ENCODE peak calls at places on chromosomes 6 and 20, in four cellular contexts. V is K562, U is GM12878, X is HepG2. B is an unnamed sample.

GRCh38 chr20:25014816-25015215 is 22.3 kb upstream of the APMAP start:
- DNase-seq in X (no peak), V (no peak), U (no peak), B (no peak)

GRCh38 chr6:73049971-73050594 is 175.2 kb downstream of the KHDC1L start:
- DNase-seq in U (no peak), V (no peak), X (no peak), B (no peak)

GRCh38 chr6:167046861-167047495 is 47.8 kb downstream of the CEP43 start:
- DNase-seq in X (no peak), U (no peak), V (no peak), B (no peak)

GRCh38 chr6:7143161-7143974 is 35.6 kb downstream of the RREB1 start:
- DNase-seq in X (peak), V (peak), U (no peak), B (no peak)

GRCh38 chr6:166025149-166025898 is 142.3 kb downstream of the TBXT start:
- DNase-seq in V (no peak), X (no peak), U (no peak), B (no peak)

GRCh38 chr20:17735959-17736621 is 36.3 kb downstream of the BANF2 start:
- DNase-seq in U (no peak), X (no peak), V (no peak), B (no peak)

GRCh38 chr6:154500769-154501171 is 9.7 kb downstream of the CNKSR3 start:
- DNase-seq in U (no peak), V (peak), X (peak), B (peak)

GRCh38 chr6:158316022-158316421 is 3.8 kb downstream of the TULP4 start:
- DNase-seq in U (no peak), X (no peak), V (no peak), B (no peak)

GRCh38 chr6:163536770-163537169 is 122.3 kb downstream of the QKI start:
- DNase-seq in V (no peak), U (no peak), X (no peak), B (no peak)

GRCh38 chr20:24166412-24166811 is 177.8 kb upstream of the GGTLC1 start:
- DNase-seq in U (no peak), X (no peak), V (no peak), B (no peak)

GRCh38 chr20:35511814-35512420 is 17.5 kb downstream of the C20orf173 start:
- DNase-seq in U (no peak), X (peak), V (peak), B (peak)

GRCh38 chr6:20335872-20336271 is 65.8 kb upstream of the E2F3 start:
- DNase-seq in U (no peak), X (no peak), V (no peak), B (no peak)

GRCh38 chr20:4325548-4326187 is 310.3 kb upstream of the RNF24 start:
- DNase-seq in X (no peak), V (no peak), U (no peak), B (no peak)
- TF ChIP-seq SP1 in X (no peak), V (no peak), U (no peak), B (no peak)

DNA sequence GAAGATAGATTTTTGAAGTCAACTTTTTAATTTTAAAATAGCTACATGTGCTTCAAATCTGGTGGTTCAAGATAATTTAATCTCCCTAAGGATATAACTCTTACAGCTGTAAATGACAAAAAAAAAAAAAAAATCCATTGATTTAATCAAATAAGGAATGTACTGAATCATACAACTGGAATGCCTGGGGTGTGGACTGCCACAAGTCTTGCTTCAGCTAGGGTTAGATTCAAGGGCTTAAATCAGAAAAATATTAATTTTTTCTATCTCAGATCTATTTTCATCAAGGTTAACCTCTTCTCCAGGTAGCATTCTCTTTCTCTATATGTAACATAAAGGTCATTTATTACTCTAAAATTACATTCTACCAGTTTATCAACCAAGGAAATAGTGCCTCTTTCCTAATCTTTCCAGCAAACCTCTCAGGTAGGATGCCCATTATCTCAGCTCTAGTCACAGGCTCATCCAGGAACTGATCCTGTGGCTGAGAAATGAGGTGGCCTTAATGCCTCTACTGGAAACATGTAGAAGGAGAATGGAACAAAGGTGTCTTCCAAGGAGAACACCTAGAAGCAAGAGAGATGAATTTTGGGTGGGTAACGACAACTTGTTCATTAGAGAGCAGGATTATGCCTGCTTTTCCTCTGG is 466.9 kb downstream of the CBLN4 start:
- DNase-seq in X (no peak), V (no peak), U (no peak), B (no peak)
- TF ChIP-seq BHLHE40 in X (no peak), V (no peak), U (no peak), B (no peak)

DNA sequence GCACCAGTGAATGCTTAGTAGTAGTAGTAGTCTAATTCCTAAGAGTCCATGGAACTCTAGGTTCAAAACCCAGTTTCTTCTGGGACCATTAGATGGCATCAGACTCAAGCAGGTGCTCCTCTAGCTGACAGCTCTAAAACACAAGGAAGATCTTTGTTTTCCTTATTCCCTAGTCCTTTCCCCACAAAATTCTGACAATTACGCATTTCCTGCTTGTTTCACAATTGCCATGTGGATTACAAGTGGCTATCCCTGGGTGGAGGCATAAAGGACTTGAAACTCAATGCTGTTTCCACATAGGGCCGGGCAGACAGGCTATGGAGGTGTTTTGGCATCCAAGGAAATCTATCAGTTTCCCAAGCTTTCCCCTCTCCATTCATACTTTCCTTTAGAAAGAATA is 9.2 kb upstream of the HLA-DOB start:
- DNase-seq in U (no peak), X (peak), V (no peak), B (no peak)
- TF ChIP-seq SP1 in U (no peak), X (no peak), V (no peak), B (no peak)

GRCh38 chr20:49387606-49387939 is 94.9 kb downstream of the KCNB1 start:
- DNase-seq in V (no peak), X (no peak), U (no peak), B (no peak)

GRCh38 chr20:49388790-49389189 is 93.7 kb downstream of the KCNB1 start:
- DNase-seq in V (no peak), X (no peak), U (no peak), B (no peak)

GRCh38 chr20:49384437-49385434 is 97.7 kb downstream of the KCNB1 start:
- DNase-seq in V (peak), U (no peak), X (peak), B (peak)

GRCh38 chr20:49385471-49385870 is 97.0 kb downstream of the KCNB1 start:
- DNase-seq in V (peak), X (peak), U (no peak), B (peak)

DNA sequence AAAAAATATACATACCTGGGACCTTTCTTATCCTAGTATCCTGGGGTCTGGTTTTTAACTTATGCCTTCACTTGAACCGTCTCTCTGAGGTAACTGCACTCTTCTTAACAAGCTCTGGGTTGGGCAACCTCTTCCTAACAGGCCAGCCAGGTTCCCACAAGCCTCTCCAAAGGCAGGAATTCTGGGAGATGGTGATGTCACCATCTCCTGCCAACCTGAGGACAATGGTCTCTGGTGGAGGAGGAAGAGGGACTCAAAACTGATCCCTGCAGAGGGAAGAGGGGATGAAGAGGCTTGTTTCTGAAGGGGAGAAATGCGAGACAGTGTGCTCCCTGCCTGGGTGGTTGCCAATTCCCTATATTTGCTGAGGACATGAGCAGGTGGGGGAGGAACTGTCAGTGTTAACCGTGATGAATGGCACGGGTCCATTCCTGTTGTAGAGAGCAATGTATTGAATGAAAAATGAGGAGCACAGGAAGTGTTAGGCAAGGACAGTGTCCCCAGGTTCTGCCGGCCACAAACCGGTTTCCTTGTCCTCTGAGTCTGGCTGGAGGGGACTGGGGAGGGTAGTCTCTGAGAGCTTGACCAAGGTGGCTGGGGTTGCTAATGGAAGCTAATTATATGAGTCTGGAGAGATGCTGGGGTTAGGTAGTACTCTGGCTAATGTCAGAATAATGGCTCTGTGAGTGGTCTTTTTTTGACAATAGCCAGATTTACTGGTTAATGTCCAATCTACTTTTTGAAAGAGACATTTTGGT is 95.4 kb downstream of the KCNB1 start:
- DNase-seq in V (no peak), U (no peak), X (no peak), B (no peak)
- TF ChIP-seq BHLHE40 in V (no peak), U (no peak), X (no peak), B (no peak)

DNA sequence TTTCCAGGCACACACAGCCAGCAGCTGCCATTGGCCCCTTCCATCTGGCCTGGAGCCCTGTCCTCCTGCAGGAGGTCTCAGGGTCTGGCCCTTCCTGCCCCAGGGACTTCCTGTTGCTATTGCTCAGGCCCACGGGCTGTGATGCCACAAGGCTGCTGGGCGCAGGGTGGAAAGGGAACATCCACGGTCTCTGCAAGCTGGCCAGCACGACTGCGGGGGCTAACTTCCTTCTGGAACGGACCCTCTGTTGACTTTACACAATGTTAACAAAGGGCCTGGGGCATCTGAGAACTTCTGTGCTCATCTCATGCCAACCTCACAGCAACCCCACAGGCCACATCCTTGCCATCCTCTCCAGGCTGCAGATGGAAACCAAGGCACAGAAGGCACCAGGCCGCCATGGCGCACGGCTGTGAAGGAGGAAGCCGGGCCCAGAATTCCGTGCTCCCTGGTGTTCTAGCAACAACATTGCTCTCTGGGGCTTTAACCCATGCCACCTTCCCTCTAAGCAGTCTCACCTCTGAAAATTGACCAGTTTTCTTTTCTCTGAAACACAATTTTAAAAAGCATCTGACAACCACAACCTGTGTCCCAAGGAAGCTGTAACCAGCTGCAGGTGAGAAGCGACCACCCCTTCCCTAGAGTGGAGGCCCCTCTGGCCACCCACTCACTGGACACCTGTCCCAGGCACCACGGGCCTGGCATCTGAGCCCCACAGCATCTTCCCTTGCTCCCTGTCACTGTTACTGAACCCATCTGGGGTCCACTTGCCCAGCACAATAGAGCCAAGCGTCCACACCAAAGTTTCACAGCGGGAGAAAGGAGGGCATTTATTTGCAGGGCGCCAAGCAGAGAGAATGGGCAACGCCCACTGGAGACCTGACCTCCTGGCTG is 261.3 kb downstream of the CDH4 start:
- DNase-seq in X (no peak), V (no peak), U (no peak), B (no peak)
- TF ChIP-seq SP1 in X (no peak), V (no peak), U (no peak), B (no peak)

GRCh38 chr20:62563561-62563960 is 78.7 kb upstream of the SLCO4A1 start:
- DNase-seq in X (no peak), V (no peak), U (no peak), B (no peak)
- TF ChIP-seq BHLHE40 in X (no peak), V (no peak), U (no peak), B (no peak)

DNA sequence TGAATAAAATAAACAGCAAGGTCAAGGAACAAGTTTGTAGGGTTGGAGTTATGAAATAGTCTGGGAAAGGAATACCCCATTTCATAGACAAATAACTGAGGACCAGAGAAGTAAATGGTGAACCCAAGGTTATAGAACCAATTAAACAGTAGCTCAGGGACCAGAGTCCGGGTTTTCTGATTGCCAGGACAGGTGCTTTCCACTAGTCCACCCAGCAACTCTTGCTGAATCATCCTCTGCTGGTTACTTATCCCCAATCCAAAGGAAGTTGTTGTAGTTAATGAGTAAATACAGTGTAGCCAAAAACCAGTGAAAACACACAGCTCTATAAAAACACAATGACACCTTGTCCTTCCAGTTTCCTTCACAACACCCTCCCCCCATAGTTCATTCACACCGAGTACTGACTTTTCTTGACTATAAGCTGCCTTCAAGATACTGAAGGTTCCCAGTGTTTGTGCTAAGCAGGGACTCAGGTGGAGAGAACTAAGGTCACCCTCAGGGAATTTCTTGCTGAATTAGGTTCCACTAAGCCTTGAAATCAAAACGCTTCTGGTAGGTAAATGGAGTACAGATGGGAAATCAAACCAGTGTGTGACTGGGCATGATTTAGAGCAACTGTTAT is 717 bp upstream of the TINAG start:
- DNase-seq in V (no peak), U (peak), X (peak), B (no peak)
- TF ChIP-seq SP1 in V (no peak), U (no peak), X (no peak), B (no peak)

GRCh38 chr20:38108438-38109024 is 56.5 kb downstream of the TGM2 start:
- DNase-seq in X (no peak), U (no peak), V (no peak), B (no peak)

GRCh38 chr20:38111366-38112232 is 53.5 kb downstream of the TGM2 start:
- DNase-seq in V (no peak), U (no peak), X (no peak), B (no peak)

GRCh38 chr20:38109657-38110524 is 55.2 kb downstream of the TGM2 start:
- DNase-seq in X (peak), U (no peak), V (no peak), B (peak)

GRCh38 chr20:38110525-38111178 is 54.4 kb downstream of the TGM2 start:
- DNase-seq in X (no peak), V (no peak), U (no peak), B (no peak)

DNA sequence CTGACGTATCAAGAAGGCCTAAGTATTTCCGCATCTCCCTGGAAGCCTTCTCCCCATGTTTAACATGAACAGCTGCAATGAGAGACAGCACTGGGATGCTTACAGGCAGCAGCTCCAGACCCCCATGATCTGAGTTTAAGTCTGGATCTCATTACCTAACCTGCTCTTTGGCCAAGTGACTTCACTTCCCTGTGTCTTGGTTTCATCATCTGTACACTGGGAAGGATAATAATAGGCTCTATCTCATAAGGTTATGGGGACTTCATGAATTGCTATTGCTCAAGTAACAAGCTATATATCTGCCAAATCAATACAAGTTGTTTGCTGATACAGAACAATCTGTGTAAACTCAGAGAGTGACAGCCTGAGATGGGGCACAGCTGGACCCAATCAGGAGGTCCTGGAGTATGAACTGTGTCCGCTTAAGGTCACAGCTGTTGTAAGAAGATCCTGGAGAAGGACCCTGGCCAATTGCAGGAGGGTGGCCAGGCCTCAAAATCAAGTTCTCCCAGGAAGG is 56.0 kb downstream of the TGM2 start:
- DNase-seq in X (no peak), V (no peak), U (no peak), B (no peak)
- TF ChIP-seq BHLHE40 in X (no peak), V (no peak), U (no peak), B (no peak)

GRCh38 chr6:116491610-116492330 is 19.7 kb upstream of the CALHM5 start:
- DNase-seq in X (no peak), U (no peak), V (no peak), B (no peak)

GRCh38 chr6:116482780-116483179 is 21.6 kb downstream of the CALHM6 start:
- DNase-seq in X (no peak), U (no peak), V (no peak), B (no peak)

GRCh38 chr6:116483616-116484015 is 22.4 kb downstream of the CALHM6 start:
- DNase-seq in X (no peak), V (no peak), U (no peak), B (no peak)

GRCh38 chr6:116485786-116486185 is 24.6 kb downstream of the CALHM6 start:
- DNase-seq in V (no peak), X (no peak), U (no peak), B (no peak)
- TF ChIP-seq SP1 in V (no peak), X (no peak), U (no peak), B (no peak)

DNA sequence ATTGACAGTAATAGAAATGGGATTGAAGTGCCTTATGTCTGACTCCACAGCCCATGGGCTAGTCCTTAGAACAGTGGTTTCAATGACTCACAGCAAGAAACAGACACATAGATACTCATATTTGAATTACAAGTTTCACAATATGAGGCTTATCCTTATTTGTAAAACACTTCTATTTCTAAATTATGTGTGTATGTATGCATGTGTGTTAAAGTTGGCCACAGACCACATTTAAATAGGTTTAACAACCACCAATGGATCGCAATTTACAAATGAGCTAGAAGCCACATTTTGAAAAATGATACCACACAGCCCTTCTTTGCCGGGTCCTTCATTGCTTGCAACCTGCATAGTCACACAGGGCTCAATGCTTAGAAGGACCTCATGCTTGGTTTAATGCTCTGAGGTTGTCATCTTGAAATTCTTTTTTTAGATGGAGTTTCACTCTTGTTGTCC is 157.8 kb upstream of the PREP start:
- DNase-seq in U (peak), X (no peak), V (no peak), B (no peak)
- TF ChIP-seq BHLHE40 in U (peak), X (no peak), V (no peak), B (no peak)